ENCODE peak calls at places on chromosomes 5 and 9, in six cellular contexts. J, M, N, F, U and I are unnamed samples.

GRCh38 chr5:164335837-164336236 is 830.4 kb downstream of the MAT2B start:
- DNase-seq in J (no peak), M (peak; percentile 43), N (no peak), F (no peak), U (no peak), I (no peak)

GRCh38 chr5:122532035-122532434 is 220.0 kb downstream of the SNCAIP start:
- DNase-seq in J (no peak), M (no peak), N (no peak), F (no peak), U (no peak), I (no peak)

GRCh38 chr5:65914644-65915196 is 11.7 kb upstream of the ERBIN start:
- DNase-seq in J (no peak), M (no peak), N (no peak), F (no peak), U (no peak), I (no peak)

GRCh38 chr9:113566712-113567071 is 103.2 kb downstream of the RGS3 start:
- DNase-seq in J (no peak), M (no peak), N (no peak), F (no peak), U (peak; percentile 14), I (no peak)

GRCh38 chr5:949275-949543 is 56.5 kb downstream of the TRIP13 start:
- DNase-seq in J (no peak), M (no peak), N (no peak), F (no peak), U (no peak), I (no peak)

GRCh38 chr5:172600571-172600970 is 40.5 kb upstream of the NEURL1B start:
- DNase-seq in J (no peak), M (no peak), N (no peak), F (no peak), U (no peak), I (no peak)

GRCh38 chr9:6512085-6512657 is 99.2 kb downstream of the UHRF2 start:
- DNase-seq in J (no peak), M (no peak), N (no peak), F (no peak), U (no peak), I (no peak)

GRCh38 chr9:127214421-127215265 is 49.9 kb upstream of the GARNL3 start:
- DNase-seq in J (peak; percentile 69), M (no peak), N (no peak), F (no peak), U (peak; percentile 54), I (no peak)

GRCh38 chr5:23506329-23507236 is 826 bp upstream of the PRDM9 start:
- DNase-seq in J (no peak), M (no peak), N (no peak), F (no peak), U (no peak), I (no peak)

GRCh38 chr9:127980056-127980705 is 608 bp downstream of the EEIG1 start:
- DNase-seq in J (peak; percentile 53), M (no peak), N (no peak), F (no peak), U (peak; percentile 24), I (no peak)

GRCh38 chr5:161546463-161547301 is at the start of gene GABRB2:
- DNase-seq in J (no peak), M (no peak), N (no peak), F (no peak), U (peak; percentile 67), I (no peak)

GRCh38 chr5:132001647-132002561 is 9.6 kb downstream of the ACSL6 start:
- DNase-seq in J (no peak), M (no peak), N (no peak), F (no peak), U (no peak), I (no peak)

GRCh38 chr5:57488308-57488955 is 5.8 kb upstream of the ACTBL2 start:
- DNase-seq in J (no peak), M (peak; percentile 71), N (peak; percentile 18), F (no peak), U (no peak), I (no peak)

GRCh38 chr9:17004500-17004899 is 130.3 kb upstream of the CNTLN start:
- DNase-seq in J (no peak), M (peak; percentile 32), N (no peak), F (no peak), U (no peak), I (no peak)